ENCODE peak calls at places on chromosomes 1 and 21, in eight cellular contexts. Z, R, T, L, N, U, D and V are unnamed samples.

GRCh38 chr1:17498214-17498613 is 41.3 kb upstream of the ARHGEF10L start:
- DNase-seq in Z (no peak), R (no peak), T (no peak), L (no peak), N (no peak), U (no peak), D (no peak), V (no peak)

GRCh38 chr1:99170516-99170915 is 93.8 kb upstream of the PLPPR4 start:
- DNase-seq in Z (no peak), R (no peak), T (no peak), L (no peak), N (no peak), U (no peak), D (peak), V (no peak)

GRCh38 chr1:18981242-18981641 is 24.8 kb upstream of the IFFO2 start:
- DNase-seq in Z (no peak), R (no peak), T (no peak), L (no peak), N (no peak), U (no peak), D (no peak), V (no peak)

GRCh38 chr1:224707849-224708725 is 92.0 kb downstream of the CNIH3 start:
- DNase-seq in Z (no peak), R (no peak), T (peak), L (no peak), N (peak), U (no peak), D (peak), V (no peak)

GRCh38 chr1:6497215-6497866 is 5.9 kb upstream of the PLEKHG5 start:
- DNase-seq in Z (no peak), R (peak), T (no peak), L (peak), N (no peak), U (no peak), D (peak), V (no peak)

GRCh38 chr1:236141447-236142357 is 637 bp upstream of the GPR137B start:
- DNase-seq in Z (no peak), R (peak), T (no peak), L (peak), N (no peak), U (no peak), D (peak), V (peak)

GRCh38 chr1:105362438-105362837 is 1612.7 kb downstream of the AMY1C start:
- DNase-seq in Z (no peak), R (no peak), T (no peak), L (no peak), N (no peak), U (no peak), D (no peak), V (no peak)

GRCh38 chr1:240244968-240245628 is 153.4 kb downstream of the FMN2 start:
- DNase-seq in Z (no peak), R (no peak), T (peak), L (no peak), N (no peak), U (no peak), D (peak), V (no peak)

DNA sequence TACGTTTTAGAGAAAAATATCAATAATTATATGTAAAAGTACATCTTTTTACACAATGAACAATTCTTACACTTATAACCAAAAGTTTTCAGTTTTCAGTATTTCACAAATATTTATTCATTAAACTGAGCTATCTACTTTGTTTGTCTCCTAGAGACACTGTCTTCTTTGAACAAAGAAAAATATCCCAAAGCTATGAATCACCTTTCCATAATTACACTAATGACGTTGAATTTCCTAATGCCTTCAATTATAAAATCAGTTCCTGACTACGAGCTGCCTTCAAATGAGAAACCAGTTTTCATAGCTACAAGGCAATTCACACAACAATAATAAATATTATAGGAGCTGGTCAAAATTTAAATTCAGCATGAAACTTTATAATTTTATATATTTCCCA is 201.8 kb upstream of the BRINP3 start:
- DNase-seq in Z (no peak), R (no peak), T (no peak), L (no peak), N (no peak), U (no peak), D (peak), V (no peak)
- TF ChIP-seq CTCF in Z (no peak), R (no peak), T (no peak), L (no peak), N (no peak), U (no peak), D (no peak), V (no peak)

DNA sequence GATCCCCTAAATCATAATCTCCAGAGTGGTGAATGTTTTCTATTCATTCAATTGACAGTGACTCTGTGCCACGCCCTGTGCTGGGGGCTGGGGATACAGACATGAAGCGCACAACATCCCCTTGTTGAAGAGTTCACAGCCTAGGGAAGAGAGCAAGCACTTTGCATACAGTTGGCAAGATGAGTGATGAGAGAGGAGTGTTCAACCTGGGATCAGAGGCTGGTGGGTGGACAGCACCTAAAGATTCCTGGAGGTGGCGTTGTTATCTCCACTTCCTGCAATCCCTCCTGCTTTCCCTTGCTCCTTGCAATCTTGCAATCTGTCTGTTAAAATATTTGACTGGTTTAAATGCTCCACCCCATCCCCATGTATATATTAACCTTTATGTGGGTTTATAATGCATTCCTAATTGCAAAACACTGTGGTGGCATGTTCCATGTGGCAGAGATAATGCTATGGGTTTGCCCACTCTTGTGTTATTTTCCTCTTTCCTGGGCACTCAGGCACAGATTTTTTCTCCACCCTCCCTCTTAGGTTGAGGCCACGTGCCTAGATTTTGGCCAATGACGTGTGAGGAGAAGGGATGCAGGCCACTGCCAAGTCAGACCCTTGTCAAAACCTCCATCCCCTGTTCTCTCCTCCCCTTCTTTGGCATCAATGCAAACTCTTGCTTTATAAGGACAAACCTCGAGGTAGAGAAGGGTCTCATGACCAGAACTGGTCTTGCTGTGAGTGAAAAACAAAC is 36.2 kb upstream of the GADD45A start:
- DNase-seq in Z (no peak), R (no peak), T (no peak), L (no peak), N (no peak), U (no peak), D (no peak), V (no peak)
- TF ChIP-seq CTCF in Z (no peak), R (no peak), T (no peak), L (no peak), N (no peak), U (no peak), D (no peak), V (no peak)

DNA sequence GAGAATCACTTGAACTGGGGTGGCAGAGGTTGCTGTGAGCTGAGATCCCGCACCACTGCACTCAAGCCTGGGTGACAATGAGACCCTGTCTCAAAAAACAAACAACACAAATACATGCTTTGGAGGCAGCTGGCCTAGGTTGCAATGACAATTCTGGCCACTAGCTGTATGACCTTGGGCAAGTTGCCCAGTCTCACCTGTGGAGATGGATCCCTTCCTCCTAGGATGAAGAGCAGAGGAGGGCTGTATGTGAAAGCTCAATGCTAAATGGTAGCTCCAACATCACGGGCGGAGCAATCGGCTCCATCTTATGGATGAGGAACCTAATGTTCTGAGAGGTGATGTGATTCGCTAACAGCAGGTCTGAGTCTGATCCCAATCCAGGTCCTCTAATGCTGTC is 20.6 kb downstream of the ADORA1 start:
- DNase-seq in Z (no peak), R (no peak), T (no peak), L (no peak), N (no peak), U (no peak), D (no peak), V (peak)
- TF ChIP-seq CTCF in Z (no peak), R (no peak), T (no peak), L (peak), N (peak), U (no peak), D (peak), V (peak)

DNA sequence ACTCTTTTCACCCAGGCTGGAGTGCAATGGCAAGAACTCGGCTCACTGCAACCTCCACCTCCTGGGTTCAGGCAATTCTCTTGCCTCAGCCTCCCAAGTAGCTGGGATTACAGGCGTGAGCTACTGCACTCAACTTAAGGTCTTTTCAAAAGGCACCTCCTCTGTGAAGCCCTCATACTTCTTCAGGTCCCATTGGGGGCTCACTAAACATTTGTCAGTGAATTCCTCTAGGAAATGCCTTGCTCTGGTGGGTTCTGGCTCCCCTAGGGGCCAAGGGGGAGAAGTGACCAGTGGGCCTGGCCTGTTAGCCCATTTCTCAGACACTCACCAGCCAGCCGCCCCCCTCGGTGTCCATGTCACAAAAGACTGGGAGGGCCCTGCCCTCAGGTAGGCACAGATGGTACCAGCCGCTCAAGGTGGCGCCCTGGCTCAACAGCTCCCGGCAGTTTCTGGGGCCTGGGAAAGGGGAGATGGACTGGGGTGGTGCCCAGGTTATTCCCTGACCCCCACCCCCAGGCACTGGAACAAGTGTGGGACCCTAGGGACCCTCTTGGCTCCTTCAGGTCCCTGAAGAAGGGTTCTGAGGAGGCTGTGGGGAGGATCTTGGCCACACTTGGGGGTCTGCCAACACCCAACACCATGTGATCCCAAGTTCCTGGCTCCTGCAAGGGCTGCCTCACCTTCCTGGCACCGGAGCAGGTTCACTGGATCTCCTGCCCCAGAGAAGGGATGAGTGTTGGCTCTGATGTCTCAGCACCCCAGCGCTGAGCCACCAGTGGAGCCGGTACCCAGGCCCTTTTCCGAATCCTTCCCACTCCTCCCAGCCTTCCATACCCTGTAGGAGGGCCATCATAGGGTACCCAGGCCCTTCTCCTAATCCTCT is 1.6 kb downstream of the FCN3 start:
- DNase-seq in Z (no peak), R (no peak), T (no peak), L (no peak), N (no peak), U (no peak), D (no peak), V (no peak)
- TF ChIP-seq CTCF in Z (no peak), R (peak), T (peak), L (no peak), N (peak), U (no peak), D (peak), V (no peak)

GRCh38 chr21:40143822-40144525 is 276.7 kb downstream of the PCP4 start:
- DNase-seq in Z (no peak), R (no peak), T (no peak), L (peak), N (peak), U (no peak), D (peak), V (peak)
- TF ChIP-seq CTCF in Z (peak), R (peak), T (peak), L (peak), N (peak), U (peak), D (peak), V (peak)

GRCh38 chr1:8667869-8668595 is 149.4 kb downstream of the RERE start:
- DNase-seq in Z (no peak), R (no peak), T (no peak), L (no peak), N (no peak), U (no peak), D (peak), V (no peak)

GRCh38 chr1:8670371-8670818 is 147.0 kb downstream of the RERE start:
- DNase-seq in Z (no peak), R (no peak), T (no peak), L (no peak), N (no peak), U (no peak), D (no peak), V (no peak)

GRCh38 chr1:8674912-8675311 is 142.5 kb downstream of the RERE start:
- DNase-seq in Z (no peak), R (no peak), T (no peak), L (no peak), N (no peak), U (no peak), D (no peak), V (no peak)

GRCh38 chr1:8669608-8670335 is 147.7 kb downstream of the RERE start:
- DNase-seq in Z (no peak), R (no peak), T (no peak), L (no peak), N (no peak), U (no peak), D (no peak), V (no peak)

GRCh38 chr1:8671313-8671917 is 146.0 kb downstream of the RERE start:
- DNase-seq in Z (no peak), R (no peak), T (peak), L (peak), N (no peak), U (no peak), D (peak), V (peak)
- TF ChIP-seq CTCF in Z (peak), R (peak), T (peak), L (peak), N (peak), U (peak), D (peak), V (peak)

GRCh38 chr1:234213576-234214128 is 159.6 kb upstream of the COA6 start:
- DNase-seq in Z (no peak), R (no peak), T (no peak), L (no peak), N (no peak), U (no peak), D (no peak), V (no peak)
- TF ChIP-seq CTCF in Z (no peak), R (no peak), T (no peak), L (no peak), N (no peak), U (no peak), D (no peak), V (no peak)

DNA sequence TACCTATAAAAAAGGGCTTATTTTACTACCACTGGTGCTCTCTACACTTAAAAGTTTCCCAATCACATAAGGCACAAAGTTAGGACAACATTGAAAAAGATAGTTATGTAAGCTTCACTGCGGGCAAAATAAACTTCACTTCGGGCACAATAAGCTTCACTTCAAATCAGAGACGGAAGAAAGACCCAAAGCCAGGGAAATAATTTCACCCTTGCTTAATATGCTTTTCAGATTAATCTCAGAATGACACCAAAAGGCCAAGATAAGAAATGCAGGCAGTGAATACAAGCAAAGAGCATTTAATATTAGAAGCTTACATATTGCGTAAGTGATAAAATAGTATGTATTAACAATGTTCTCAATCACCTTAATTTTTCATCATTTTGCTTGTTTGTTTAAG is 444.2 kb downstream of the SETD4 start:
- DNase-seq in Z (no peak), R (no peak), T (no peak), L (no peak), N (no peak), U (no peak), D (peak), V (no peak)
- TF ChIP-seq CTCF in Z (peak), R (peak), T (peak), L (peak), N (peak), U (peak), D (peak), V (no peak)

GRCh38 chr1:219574484-219575087 is 38.3 kb downstream of the ZC3H11B start:
- DNase-seq in Z (no peak), R (no peak), T (no peak), L (no peak), N (no peak), U (no peak), D (no peak), V (no peak)

GRCh38 chr1:219575563-219575962 is 37.3 kb downstream of the ZC3H11B start:
- DNase-seq in Z (no peak), R (no peak), T (no peak), L (no peak), N (no peak), U (no peak), D (no peak), V (no peak)

GRCh38 chr1:219573960-219574359 is 38.9 kb downstream of the ZC3H11B start:
- DNase-seq in Z (no peak), R (peak), T (no peak), L (no peak), N (no peak), U (no peak), D (no peak), V (no peak)

GRCh38 chr1:219577331-219577730 is 35.6 kb downstream of the ZC3H11B start:
- DNase-seq in Z (no peak), R (no peak), T (no peak), L (no peak), N (no peak), U (no peak), D (no peak), V (no peak)

DNA sequence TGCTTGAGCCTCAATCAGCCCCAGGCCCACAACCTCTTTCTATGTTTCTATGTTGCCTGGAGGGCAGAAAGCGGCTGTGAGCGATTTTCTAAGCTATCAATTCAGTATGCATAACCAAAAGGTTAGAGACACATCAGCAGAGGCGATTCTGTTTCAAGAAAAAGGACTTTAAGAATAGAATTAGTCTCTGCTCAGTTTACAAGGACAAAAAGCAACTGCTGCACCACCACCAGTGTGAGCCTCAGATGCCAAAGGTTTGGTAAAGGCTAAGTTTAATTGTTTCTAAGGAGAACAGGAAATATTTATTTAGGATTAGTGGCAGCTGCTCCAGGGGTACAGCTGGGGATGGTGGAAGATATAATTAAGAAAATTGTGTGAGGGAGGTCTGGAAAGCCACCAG is 36.0 kb downstream of the ZC3H11B start:
- DNase-seq in Z (no peak), R (no peak), T (no peak), L (no peak), N (no peak), U (no peak), D (no peak), V (no peak)
- TF ChIP-seq CTCF in Z (no peak), R (no peak), T (no peak), L (no peak), N (no peak), U (no peak), D (no peak), V (no peak)